ENCODE peak calls at places on chromosomes 13 and 19, in six cellular contexts. L is heart left ventricle, H is AG04450, T is A549, F is left ventricle myocardium inferior, E is aorta. D is an unnamed sample.
A peak's percentile ranks its signal among the peaks of the same experiment; 100 is the strongest.

GRCh38 chr19:57351867-57352266 is 796 bp downstream of the ZNF304 start:
- DNase-seq in F (no peak), H (no peak), E (no peak), T (no peak), L (no peak), D (no peak)

GRCh38 chr13:22926176-22927007 is 254.4 kb upstream of the SGCG start:
- DNase-seq in T (no peak), L (peak; percentile 84), E (peak; percentile 87), H (no peak), F (peak; percentile 82), D (no peak)

GRCh38 chr13:106619688-106620555 is 52.0 kb upstream of the ARGLU1 start:
- DNase-seq in E (no peak), H (peak; percentile 32), T (peak; percentile 15), L (peak; percentile 34), F (no peak), D (no peak)

GRCh38 chr13:58085819-58086218 is 454.3 kb downstream of the PCDH17 start:
- DNase-seq in L (no peak), F (no peak), T (no peak), E (no peak), H (no peak), D (no peak)

GRCh38 chr13:110133425-110134235 is 173.3 kb downstream of the COL4A1 start:
- DNase-seq in T (no peak), L (no peak), E (no peak), H (no peak), F (no peak), D (no peak)

GRCh38 chr19:1026189-1027019 is at the start of gene CNN2:
- DNase-seq in F (peak; percentile 84), E (peak; percentile 89), H (no peak), L (peak; percentile 84), T (peak; percentile 69), D (no peak)

GRCh38 chr13:69619651-69620050 is 488.0 kb upstream of the ATXN8OS start:
- DNase-seq in F (no peak), L (no peak), E (no peak), H (no peak), T (no peak), D (no peak)

GRCh38 chr13:20182231-20182846 is 10.4 kb downstream of the GJB2 start:
- DNase-seq in L (no peak), E (no peak), H (peak; percentile 67), T (peak; percentile 58), F (no peak), D (no peak)

GRCh38 chr13:59458908-59459579 is 704.7 kb downstream of the DIAPH3 start:
- DNase-seq in E (no peak), F (no peak), T (no peak), H (peak; percentile 49), L (peak; percentile 36), D (no peak)

GRCh38 chr13:29484236-29484635 is 111.3 kb downstream of the SLC7A1 start:
- DNase-seq in H (no peak), T (no peak), E (no peak), L (no peak), F (no peak), D (no peak)

GRCh38 chr13:98957731-98958442 is 20.0 kb downstream of the DOCK9 start:
- DNase-seq in F (no peak), L (no peak), T (no peak), H (no peak), E (no peak), D (no peak)

GRCh38 chr19:16654151-16654550 is 5.8 kb downstream of the SMIM7 start:
- DNase-seq in F (no peak), H (no peak), T (peak; percentile 34), L (no peak), E (no peak), D (no peak)

GRCh38 chr13:24693862-24694471 is 13.8 kb downstream of the ATP12A start:
- DNase-seq in E (no peak), L (no peak), H (no peak), T (peak; percentile 70), F (no peak), D (no peak)

GRCh38 chr13:91632071-91632470 is 233.7 kb downstream of the GPC5 start:
- DNase-seq in T (no peak), F (no peak), L (no peak), H (no peak), E (no peak), D (no peak)

GRCh38 chr19:49333426-49334288 is 1.5 kb upstream of the CD37 start:
- DNase-seq in F (no peak), E (peak; percentile 56), L (no peak), H (no peak), T (no peak), D (no peak)

GRCh38 chr19:19643158-19644053 is at the start of gene GMIP:
- DNase-seq in L (peak; percentile 81), E (peak; percentile 87), T (peak; percentile 55), F (peak; percentile 82), H (no peak), D (no peak)

GRCh38 chr13:93146584-93147292 is 79.9 kb upstream of the GPC6 start:
- DNase-seq in E (no peak), F (no peak), T (no peak), H (peak; percentile 37), L (no peak), D (no peak)

GRCh38 chr13:34682406-34682805 is 259.7 kb upstream of the NBEA start:
- DNase-seq in L (no peak), H (no peak), T (no peak), E (no peak), F (no peak), D (no peak)

GRCh38 chr19:18775586-18776287 is 15.4 kb downstream of the COMP start:
- DNase-seq in L (no peak), H (no peak), E (no peak), T (no peak), F (no peak), D (no peak)

GRCh38 chr13:73168993-73169401 is 110.2 kb downstream of the KLF5 start:
- DNase-seq in L (no peak), E (no peak), T (no peak), F (no peak), H (peak; percentile 30), D (peak; percentile 98)

DNA sequence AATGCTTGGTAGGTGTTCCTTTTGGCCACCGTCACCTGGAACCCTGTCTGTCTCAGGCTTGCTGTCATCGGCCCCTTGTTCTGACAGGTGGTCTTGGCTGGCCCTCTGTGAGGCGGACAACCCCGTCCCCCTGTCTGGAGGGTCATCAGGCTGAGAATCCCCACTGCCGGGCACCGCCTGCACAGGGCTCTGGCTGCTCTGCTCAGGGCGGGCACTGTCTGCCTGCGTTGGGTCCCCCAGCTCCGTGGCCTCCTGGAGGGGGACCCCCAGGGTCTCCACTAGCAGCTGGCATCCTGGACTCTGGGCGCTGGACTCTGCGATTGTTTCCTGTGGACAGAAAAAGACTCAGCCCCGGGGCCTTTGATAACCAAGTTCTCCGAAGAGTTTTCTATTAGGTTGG is 13.2 kb downstream of the NANOS3 start:
- DNase-seq in F (no peak), T (no peak), E (no peak), L (no peak), H (no peak), D (no peak)
- H3K27ac ChIP-seq in F (no peak overlapping the region), T (no peak overlapping the region), E (no peak overlapping the region), L (no peak overlapping the region), H (no peak overlapping the region), D (no peak overlapping the region)

DNA sequence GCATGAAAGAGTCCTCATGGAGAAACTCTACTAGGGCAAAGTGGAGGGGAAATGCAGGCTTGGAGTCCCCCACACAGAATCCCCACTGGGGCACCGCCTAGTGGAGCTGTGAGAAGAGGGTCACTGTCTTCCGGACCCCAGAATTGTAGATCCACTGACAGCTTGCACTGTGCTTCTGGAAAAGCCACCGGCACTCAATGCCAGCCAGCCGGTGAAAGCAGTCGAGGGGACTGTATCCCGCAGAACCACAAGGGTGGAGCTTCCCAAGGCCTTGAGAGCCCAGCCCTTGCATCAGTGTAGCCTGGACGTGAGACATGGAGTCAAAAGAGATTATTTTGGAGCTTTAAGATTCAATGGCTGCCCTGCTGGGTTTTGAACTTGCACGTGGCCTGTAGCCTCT is 47.2 kb upstream of the FAM124A start:
- DNase-seq in E (no peak), F (no peak), H (no peak), T (no peak), L (no peak), D (no peak)
- H3K27ac ChIP-seq in E (no peak overlapping the region), F (no peak overlapping the region), H (no peak overlapping the region), T (no peak overlapping the region), L (no peak overlapping the region), D (no peak overlapping the region)

GRCh38 chr19:35438527-35438926 is 9.5 kb upstream of the FFAR2 start:
- DNase-seq in H (no peak), E (no peak), L (no peak), T (no peak), F (no peak), D (no peak)
- H3K27ac ChIP-seq in H (no peak overlapping the region), E (no peak overlapping the region), L (no peak overlapping the region), T (no peak overlapping the region), F (no peak overlapping the region), D (no peak overlapping the region)

GRCh38 chr13:43865892-43866291 is 13.6 kb downstream of the CCDC122 start:
- DNase-seq in H (peak; percentile 39), T (no peak), L (no peak), E (no peak), F (no peak), D (no peak)
- H3K27ac ChIP-seq in H (peak overlapping the region; percentile 25), T (peak overlapping the region; percentile 51), L (no peak overlapping the region), E (no peak overlapping the region), F (no peak overlapping the region), D (peak overlapping the region; percentile 81)

GRCh38 chr13:26983533-26984315 is 187.9 kb downstream of the USP12 start:
- DNase-seq in L (no peak), T (no peak), F (no peak), H (no peak), E (no peak), D (no peak)
- H3K27ac ChIP-seq in L (peak overlapping the region; percentile 79), T (peak overlapping the region; percentile 82), F (peak overlapping the region; percentile 88), H (peak overlapping the region; percentile 89), E (peak overlapping the region; percentile 43), D (peak overlapping the region; percentile 34)

DNA sequence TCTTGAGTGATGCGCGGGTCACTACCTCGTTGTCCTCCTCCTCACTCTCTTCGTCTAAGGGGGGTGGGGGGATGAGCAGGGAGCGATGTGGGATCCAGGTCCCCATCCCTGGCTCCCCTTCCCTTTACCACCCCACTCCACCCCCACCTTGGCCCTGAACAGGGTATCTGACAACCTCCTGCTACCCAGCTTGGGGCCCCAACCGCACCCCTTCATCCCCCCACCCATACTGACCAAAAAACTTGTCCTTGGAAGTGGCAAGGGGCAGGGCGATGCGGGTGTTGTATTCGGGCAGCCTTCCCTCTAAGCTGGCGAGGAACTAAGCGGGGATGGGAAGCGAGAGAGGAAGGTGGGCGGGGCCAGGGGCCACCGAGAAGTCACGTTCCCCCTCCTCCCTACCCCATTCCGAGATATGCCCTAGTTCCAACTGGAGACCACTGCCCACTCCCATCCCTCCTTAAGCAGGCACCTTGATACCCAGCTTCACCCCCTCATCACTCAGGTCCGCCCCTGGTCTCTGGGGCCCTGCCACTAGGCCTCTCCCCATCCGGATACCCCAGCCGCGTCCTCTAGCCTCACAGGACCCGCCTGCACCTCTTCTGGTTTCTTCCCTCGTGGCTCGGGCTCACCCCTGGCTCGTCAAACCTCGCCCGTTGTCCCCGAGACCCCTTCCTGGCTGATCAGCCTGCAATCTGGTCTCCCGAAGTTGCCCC is 1.9 kb upstream of the RGL3 start:
- DNase-seq in F (peak; percentile 61), L (peak; percentile 55), T (no peak), H (no peak), E (peak; percentile 81), D (no peak)
- H3K27ac ChIP-seq in F (peak overlapping the region; percentile 84), L (peak overlapping the region; percentile 75), T (no peak overlapping the region), H (no peak overlapping the region), E (no peak overlapping the region), D (no peak overlapping the region)

D was measured in epithelial cell of prostate.